ENCODE peak calls at places on chromosome 12, in ten cellular contexts. T is adipocyte; E is heart right ventricle; H is CD8-positive, alpha-beta T cell; W is AG04449; R is AG10803; B is thyroid gland; I is BJ; L is fibroblast of lung; C is thoracic aorta. Z is an unnamed sample.

GRCh38 chr12:13571035-13571434 is 374.5 kb downstream of the EMP1 start:
- DNase-seq in T (no peak), E (no peak), H (no peak), W (no peak), R (no peak), B (no peak), I (no peak), L (no peak), C (no peak), Z (no peak)

GRCh38 chr12:11174022-11174421 is 3.0 kb downstream of the SMIM10L1 start:
- DNase-seq in T (peak; percentile 47), E (no peak), H (no peak), W (no peak), R (peak; percentile 26), B (no peak), I (no peak), L (peak; percentile 56), C (no peak), Z (no peak)

GRCh38 chr12:46499901-46500300 is 127.3 kb upstream of the SLC38A2 start:
- DNase-seq in T (no peak), E (no peak), H (no peak), W (no peak), R (no peak), B (no peak), I (no peak), L (no peak), C (no peak), Z (no peak)

GRCh38 chr12:4960030-4960429 is 50.3 kb downstream of the KCNA1 start:
- DNase-seq in T (no peak), E (peak; percentile 16), H (no peak), W (no peak), R (no peak), B (peak; percentile 74), I (no peak), L (no peak), C (no peak), Z (no peak)

GRCh38 chr12:62899568-62900390 is 35.2 kb downstream of the PPM1H start:
- DNase-seq in T (peak; percentile 34), E (no peak), H (no peak), W (no peak), R (no peak), B (no peak), I (no peak), L (no peak), C (no peak), Z (no peak)

GRCh38 chr12:104588048-104588942 is 131.5 kb downstream of the CHST11 start:
- DNase-seq in T (peak; percentile 58), E (no peak), H (no peak), W (no peak), R (peak; percentile 83), B (peak; percentile 15), I (peak; percentile 55), L (peak; percentile 59), C (no peak), Z (no peak)

GRCh38 chr12:11813422-11813813 is 163.9 kb downstream of the ETV6 start:
- DNase-seq in T (no peak), E (no peak), H (no peak), W (no peak), R (peak; percentile 9), B (no peak), I (no peak), L (no peak), C (no peak), Z (no peak)

GRCh38 chr12:51320695-51321320 is 3.2 kb downstream of the BIN2 start:
- DNase-seq in T (peak; percentile 66), E (no peak), H (peak; percentile 30), W (no peak), R (peak; percentile 81), B (no peak), I (no peak), L (no peak), C (no peak), Z (no peak)

GRCh38 chr12:26691234-26691970 is 141.6 kb downstream of the ITPR2 start:
- DNase-seq in T (peak; percentile 94), E (no peak), H (no peak), W (peak; percentile 86), R (peak; percentile 91), B (peak; percentile 4), I (peak; percentile 90), L (peak; percentile 93), C (no peak), Z (no peak)

GRCh38 chr12:92696240-92696639 is 6.5 kb upstream of the PLEKHG7 start:
- DNase-seq in T (peak; percentile 83), E (no peak), H (no peak), W (no peak), R (peak; percentile 63), B (peak; percentile 29), I (no peak), L (peak; percentile 84), C (no peak), Z (no peak)

GRCh38 chr12:100706029-100706428 is 88.5 kb upstream of the ANO4 start:
- DNase-seq in T (peak; percentile 66), E (no peak), H (no peak), W (peak; percentile 21), R (peak; percentile 87), B (no peak), I (peak; percentile 71), L (peak; percentile 81), C (no peak), Z (no peak)

GRCh38 chr12:13337786-13338185 is 141.3 kb downstream of the EMP1 start:
- DNase-seq in T (no peak), E (no peak), H (no peak), W (no peak), R (no peak), B (peak; percentile 21), I (no peak), L (no peak), C (no peak), Z (no peak)

GRCh38 chr12:49261726-49262125 is 3.2 kb upstream of the TUBA1C start:
- DNase-seq in T (peak; percentile 49), E (no peak), H (no peak), W (no peak), R (peak; percentile 73), B (no peak), I (peak; percentile 43), L (no peak), C (no peak), Z (no peak)

GRCh38 chr12:50394469-50395029 is 1.9 kb downstream of the FAM186A start:
- DNase-seq in T (no peak), E (no peak), H (no peak), W (no peak), R (peak; percentile 65), B (no peak), I (no peak), L (no peak), C (no peak), Z (no peak)

GRCh38 chr12:78878447-78878846 is 13.9 kb downstream of the SYT1 start:
- DNase-seq in T (no peak), E (no peak), H (no peak), W (no peak), R (no peak), B (no peak), I (no peak), L (no peak), C (no peak), Z (no peak)

GRCh38 chr12:39618701-39619100 is 902 bp downstream of the ABCD2 start:
- DNase-seq in T (no peak), E (no peak), H (no peak), W (no peak), R (no peak), B (no peak), I (no peak), L (no peak), C (no peak), Z (no peak)
- H3K4me3 ChIP-seq in T (peak overlapping the region; percentile 86), E (peak overlapping the region; percentile 11), H (peak overlapping the region; percentile 62), W (no peak overlapping the region), R (no peak overlapping the region), B (no peak overlapping the region), I (no peak overlapping the region), L (peak overlapping the region; percentile 65), C (peak overlapping the region; percentile 84), Z (no peak overlapping the region)

GRCh38 chr12:45125997-45126396 is 75.1 kb upstream of the DBX2 start:
- DNase-seq in T (no peak), E (no peak), H (no peak), W (no peak), R (no peak), B (no peak), I (no peak), L (no peak), C (no peak), Z (no peak)
- H3K4me3 ChIP-seq in T (no peak overlapping the region), E (no peak overlapping the region), H (no peak overlapping the region), W (no peak overlapping the region), R (no peak overlapping the region), B (no peak overlapping the region), I (no peak overlapping the region), L (no peak overlapping the region), C (no peak overlapping the region), Z (no peak overlapping the region)

DNA sequence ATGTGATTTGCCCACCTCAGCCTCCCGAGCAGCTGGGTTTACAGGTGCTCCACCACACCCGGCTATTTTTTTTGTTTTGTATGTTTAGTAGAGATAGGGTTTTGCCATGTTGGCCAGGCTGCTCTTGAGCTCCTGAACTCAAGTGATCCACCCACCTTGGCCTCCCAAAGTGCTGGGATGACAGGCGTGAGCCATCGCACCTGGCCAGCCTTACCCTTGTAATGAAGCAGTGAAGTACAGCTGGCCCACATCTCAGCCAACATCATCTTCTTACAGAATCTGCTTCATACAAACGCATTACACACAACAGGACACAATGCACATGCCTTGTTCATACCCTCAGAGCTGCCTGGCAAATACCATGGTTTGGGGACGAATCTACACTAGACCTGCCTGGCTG is 31.3 kb upstream of the CHFR start:
- DNase-seq in T (no peak), E (no peak), H (no peak), W (no peak), R (no peak), B (no peak), I (no peak), L (no peak), C (no peak), Z (no peak)
- H3K4me3 ChIP-seq in T (peak overlapping the region; percentile 52), E (no peak overlapping the region), H (no peak overlapping the region), W (no peak overlapping the region), R (no peak overlapping the region), B (no peak overlapping the region), I (no peak overlapping the region), L (no peak overlapping the region), C (no peak overlapping the region), Z (no peak overlapping the region)

GRCh38 chr12:116881867-116882507 is 746 bp upstream of the HRK start:
- DNase-seq in T (no peak), E (no peak), H (no peak), W (no peak), R (no peak), B (no peak), I (no peak), L (no peak), C (no peak), Z (no peak)

GRCh38 chr12:116882742-116883141 is 1.5 kb upstream of the HRK start:
- DNase-seq in T (peak; percentile 24), E (no peak), H (no peak), W (no peak), R (peak; percentile 57), B (no peak), I (no peak), L (peak; percentile 53), C (no peak), Z (no peak)

GRCh38 chr12:116880817-116881324 is 370 bp downstream of the HRK start:
- DNase-seq in T (peak; percentile 75), E (peak; percentile 10), H (peak; percentile 12), W (no peak), R (peak; percentile 32), B (peak; percentile 51), I (no peak), L (peak; percentile 18), C (no peak), Z (no peak)

GRCh38 chr12:116880213-116880816 is 926 bp downstream of the HRK start:
- DNase-seq in T (peak; percentile 14), E (no peak), H (no peak), W (no peak), R (no peak), B (no peak), I (no peak), L (peak; percentile 29), C (no peak), Z (no peak)

GRCh38 chr12:116881325-116881866 is at the start of gene HRK:
- DNase-seq in T (no peak), E (peak; percentile 6), H (no peak), W (no peak), R (no peak), B (peak; percentile 16), I (no peak), L (no peak), C (no peak), Z (no peak)
- H3K4me3 ChIP-seq in T (peak within 1 kb of the TSS; percentile 50), E (no peak within 1 kb of the TSS), H (peak within 1 kb of the TSS; percentile 27), W (peak within 1 kb of the TSS; percentile 18), R (peak within 1 kb of the TSS; percentile 5), B (no peak within 1 kb of the TSS), I (peak within 1 kb of the TSS; percentile 11), L (peak within 1 kb of the TSS; percentile 38), C (peak within 1 kb of the TSS; percentile 48), Z (peak within 1 kb of the TSS; percentile 55)

Z was measured in ascending aorta.